ENCODE peak calls at places on chromosome 13, in four cellular contexts. T is WTC11, A is H1, I is K562. K is an unnamed sample.

GRCh38 chr13:97221046-97221445 is 1.1 kb upstream of the MBNL2 start:
- DNase-seq in A (no peak), T (no peak), I (no peak), K (no peak)

GRCh38 chr13:76503756-76504155 is 382.4 kb downstream of the KCTD12 start:
- DNase-seq in A (no peak), T (no peak), I (no peak), K (no peak)

GRCh38 chr13:43905435-43906031 is 25.8 kb downstream of the LACC1 start:
- DNase-seq in I (peak), A (no peak), T (no peak), K (peak)

GRCh38 chr13:86324191-86324590 is 525.0 kb upstream of the SLITRK6 start:
- DNase-seq in I (no peak), T (no peak), A (no peak), K (no peak)

GRCh38 chr13:64568748-64569147 is 2661.4 kb downstream of the PCDH9 start:
- DNase-seq in I (no peak), A (no peak), T (no peak), K (no peak)

GRCh38 chr13:33206425-33206824 is 79.1 kb downstream of the STARD13 start:
- DNase-seq in A (no peak), I (no peak), T (no peak), K (no peak)

GRCh38 chr13:31790992-31791391 is 51.7 kb downstream of the RXFP2 start:
- DNase-seq in T (no peak), A (no peak), I (no peak), K (no peak)

GRCh38 chr13:49559006-49559405 is 26.4 kb downstream of the RCBTB1 start:
- DNase-seq in T (no peak), I (no peak), A (no peak), K (no peak)

DNA sequence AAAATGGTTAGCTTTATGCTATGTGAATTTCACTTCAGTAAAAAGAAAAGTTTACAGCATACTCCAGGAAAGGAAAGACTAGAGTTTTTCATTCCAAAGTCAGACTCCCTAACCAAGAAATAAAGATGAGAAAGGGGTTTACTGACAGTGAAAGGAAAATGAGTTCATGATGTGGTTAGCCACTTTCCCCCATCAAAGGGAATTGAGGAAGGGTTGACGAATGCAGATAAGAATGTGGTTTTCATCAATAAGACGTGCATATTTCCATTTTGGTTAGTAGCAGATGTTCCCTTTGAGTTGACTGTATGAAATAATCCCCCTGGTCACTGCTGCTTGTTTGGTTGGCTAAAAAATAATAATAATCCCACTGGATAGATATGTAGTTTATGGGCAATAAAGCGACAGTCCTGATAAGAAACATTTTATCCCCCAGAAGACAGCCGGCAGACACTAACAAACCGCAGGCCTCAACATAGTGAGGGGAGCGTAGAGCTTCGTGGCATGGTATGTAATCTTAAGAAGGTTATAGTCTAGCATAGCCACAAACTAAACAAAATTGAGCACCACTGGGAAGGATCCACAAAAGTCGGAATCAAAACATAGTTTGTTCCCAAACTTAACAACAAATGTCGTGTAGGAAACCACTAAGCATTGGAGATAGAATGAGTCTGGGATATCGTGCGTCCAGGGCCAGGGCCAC is 114.8 kb downstream of the COL4A2 start:
- DNase-seq in T (no peak), I (peak), A (no peak), K (no peak)
- TF ChIP-seq TEAD4 in T (no peak), I (peak), A (no peak), K (no peak)

DNA sequence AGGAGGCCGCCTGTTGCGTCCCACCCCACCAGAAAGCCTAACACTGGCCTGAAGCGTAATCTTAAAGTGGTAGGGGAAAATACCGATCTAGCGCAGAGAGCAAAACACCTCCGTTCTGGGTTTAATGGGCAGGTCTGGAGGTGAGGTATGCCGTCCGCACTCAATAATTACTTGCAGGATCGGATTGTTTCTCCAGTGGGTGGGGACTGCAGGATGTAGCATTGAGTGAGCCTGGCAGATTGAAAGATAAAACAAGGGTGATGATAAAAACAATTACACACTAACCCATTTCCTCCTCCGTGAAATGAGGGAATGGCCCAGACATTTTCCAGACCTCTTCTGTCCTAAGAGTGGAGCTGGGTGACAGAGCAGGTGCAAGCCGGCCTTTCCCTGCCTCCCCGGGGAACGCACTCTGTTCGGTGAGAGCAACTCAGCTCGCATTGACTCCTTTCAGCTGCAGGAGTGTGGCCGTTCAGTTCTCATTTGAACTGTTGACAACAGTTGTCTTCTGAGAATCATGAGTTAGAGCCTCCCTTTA is 110.2 kb upstream of the DOCK9 start:
- DNase-seq in A (no peak), T (peak), I (peak), K (peak)
- TF ChIP-seq TEAD4 in A (no peak), T (no peak), I (no peak), K (no peak)

GRCh38 chr13:20521388-20521787 is 4.3 kb downstream of the CRYL1 start:
- DNase-seq in I (no peak), A (no peak), T (no peak), K (no peak)

GRCh38 chr13:20514866-20515265 is 10.8 kb downstream of the CRYL1 start:
- DNase-seq in A (no peak), I (no peak), T (no peak), K (no peak)

GRCh38 chr13:20519887-20520286 is 5.8 kb downstream of the CRYL1 start:
- DNase-seq in T (no peak), A (no peak), I (no peak), K (no peak)

GRCh38 chr13:20518652-20519051 is 7.0 kb downstream of the CRYL1 start:
- DNase-seq in T (no peak), I (no peak), A (no peak), K (no peak)
- TF ChIP-seq TEAD4 in T (no peak), I (no peak), A (no peak), K (no peak)

GRCh38 chr13:106756446-106756845 is 188.5 kb upstream of the ARGLU1 start:
- DNase-seq in I (no peak), A (no peak), T (no peak), K (no peak)
- TF ChIP-seq TEAD4 in I (no peak), A (no peak), T (no peak), K (no peak)